ENCODE peak calls at places on chromosomes 12 and 14, in four cellular contexts. F is tibial nerve, L is prostate gland, W is breast epithelium. B is an unnamed sample.

GRCh38 chr14:20530771-20531571 is 25.6 kb downstream of the RNASE10 start:
- DNase-seq in L (peak), W (no peak), F (peak), B (peak)

GRCh38 chr12:64610660-64611429 is 550 bp downstream of the RASSF3 start:
- DNase-seq in F (no peak), W (no peak), L (peak), B (no peak)

GRCh38 chr14:69501362-69501964 is 16.9 kb downstream of the PLEKHD1 start:
- DNase-seq in W (no peak), F (no peak), L (peak), B (no peak)

GRCh38 chr12:114636723-114637480 is 47.1 kb downstream of the TBX3 start:
- DNase-seq in W (no peak), F (no peak), L (peak), B (no peak)

GRCh38 chr12:61282790-61283575 is 977.2 kb upstream of the USP15 start:
- DNase-seq in W (no peak), L (no peak), F (no peak), B (no peak)

GRCh38 chr12:92971869-92972524 is 42.9 kb upstream of the EEA1 start:
- DNase-seq in L (no peak), W (no peak), F (no peak), B (no peak)

GRCh38 chr12:111444706-111445310 is 39.1 kb downstream of the SH2B3 start:
- DNase-seq in W (no peak), F (no peak), L (no peak), B (peak)

GRCh38 chr12:3753549-3754284 is 808 bp upstream of the CRACR2A start:
- DNase-seq in L (no peak), F (no peak), W (no peak), B (peak)

GRCh38 chr14:105093426-105094192 is 28.4 kb upstream of the GPR132 start:
- DNase-seq in W (peak), F (no peak), L (peak), B (no peak)

GRCh38 chr12:52059582-52060497 is 8.6 kb downstream of the NR4A1 start:
- DNase-seq in L (no peak), F (no peak), W (no peak), B (peak)

GRCh38 chr12:26058818-26059217 is 66.0 kb downstream of the BHLHE41 start:
- DNase-seq in W (no peak), L (no peak), F (no peak), B (no peak)

GRCh38 chr14:20435454-20436362 is at the start of gene KLHL33:
- DNase-seq in F (no peak), L (no peak), W (no peak), B (no peak)

GRCh38 chr14:80419339-80419738 is 208.0 kb upstream of the DIO2 start:
- DNase-seq in F (no peak), W (no peak), L (peak), B (no peak)

GRCh38 chr12:95736631-95737030 is 53.9 kb downstream of the NTN4 start:
- DNase-seq in F (no peak), L (no peak), W (no peak), B (no peak)

GRCh38 chr12:47102845-47103666 is 23.3 kb upstream of the AMIGO2 start:
- DNase-seq in L (no peak), F (no peak), W (no peak), B (no peak)

GRCh38 chr12:101474248-101474647 is 888 bp upstream of the SPIC start:
- DNase-seq in F (no peak), W (no peak), L (no peak), B (no peak)

GRCh38 chr12:51827925-51828818 is 20.3 kb downstream of the FIGNL2 start:
- DNase-seq in L (no peak), F (no peak), W (no peak), B (no peak)

GRCh38 chr14:57352771-57353170 is 37.6 kb upstream of the NAA30 start:
- DNase-seq in L (no peak), F (no peak), W (no peak), B (no peak)

GRCh38 chr12:47858511-47859266 is 39.0 kb upstream of the HDAC7 start:
- DNase-seq in F (no peak), W (no peak), L (no peak), B (no peak)

GRCh38 chr12:124497658-124498057 is 69.8 kb downstream of the NCOR2 start:
- DNase-seq in W (no peak), L (no peak), F (peak), B (no peak)

GRCh38 chr14:74737753-74738325 is 24.9 kb downstream of the FCF1 start:
- DNase-seq in F (no peak), W (no peak), L (no peak), B (no peak)

GRCh38 chr14:104335611-104336010 is 197.2 kb downstream of the KIF26A start:
- DNase-seq in L (no peak), F (no peak), W (peak), B (no peak)

GRCh38 chr12:12784911-12785814 is at the start of gene APOLD1:
- DNase-seq in L (no peak), W (no peak), F (no peak), B (peak)

GRCh38 chr14:52706286-52706685 is 714 bp upstream of the PSMC6 start:
- DNase-seq in F (no peak), W (no peak), L (no peak), B (no peak)

GRCh38 chr12:27201169-27201568 is 42.9 kb upstream of the STK38L start:
- DNase-seq in L (no peak), F (no peak), W (no peak), B (no peak)

GRCh38 chr12:64610092-64610659 is at the start of gene RASSF3:
- DNase-seq in W (no peak), L (peak), F (peak), B (no peak)

GRCh38 chr12:102888511-102888910 is 28.5 kb downstream of the PAH start:
- DNase-seq in F (no peak), L (no peak), W (no peak), B (no peak)

GRCh38 chr12:124466200-124467128 is 100.9 kb downstream of the NCOR2 start:
- DNase-seq in W (no peak), L (no peak), F (no peak), B (no peak)

GRCh38 chr14:21712039-21712438 is 38.4 kb upstream of the OR4E1 start:
- DNase-seq in L (no peak), W (no peak), F (no peak), B (no peak)
- TF ChIP-seq CTCF in L (no peak), W (no peak), F (no peak), B (no peak)

GRCh38 chr12:120265483-120266179 is at the start of gene PXN:
- DNase-seq in F (peak), W (peak), L (peak), B (no peak)
- TF ChIP-seq POLR2A in F (peak), W (peak), L (peak), B (peak)

GRCh38 chr12:120586216-120586615 is 5.0 kb upstream of the POP5 start:
- DNase-seq in F (no peak), L (no peak), W (no peak), B (no peak)

GRCh38 chr12:120583478-120584030 is 2.4 kb upstream of the POP5 start:
- DNase-seq in W (peak), F (peak), L (peak), B (no peak)

GRCh38 chr12:120581998-120582397 is 796 bp upstream of the POP5 start:
- DNase-seq in F (no peak), W (no peak), L (no peak), B (no peak)

GRCh38 chr12:120586860-120587259 is 5.7 kb upstream of the POP5 start:
- DNase-seq in L (no peak), W (no peak), F (no peak), B (no peak)

GRCh38 chr12:120584343-120585149 is 3.3 kb upstream of the POP5 start:
- DNase-seq in F (peak), W (peak), L (peak), B (no peak)
- H3K4me3 ChIP-seq in F (peak), W (peak), L (peak), B (peak)

GRCh38 chr12:53996188-53996885 is 3.6 kb upstream of the HOXC9 start:
- DNase-seq in F (no peak), L (no peak), W (no peak), B (no peak)
- TF ChIP-seq CTCF in F (no peak), L (no peak), W (no peak), B (no peak)

GRCh38 chr12:132605055-132605441 is 5.3 kb downstream of the LRCOL1 start:
- DNase-seq in W (no peak), L (no peak), F (no peak), B (no peak)
- TF ChIP-seq POLR2A in W (no peak), L (no peak), F (no peak), B (no peak)

GRCh38 chr12:32135967-32136366 is 29.3 kb downstream of the BICD1 start:
- DNase-seq in W (no peak), F (no peak), L (no peak), B (no peak)

GRCh38 chr12:32134144-32134888 is 27.7 kb downstream of the BICD1 start:
- DNase-seq in F (no peak), L (no peak), W (no peak), B (no peak)

GRCh38 chr12:32140867-32141266 is 34.2 kb downstream of the BICD1 start:
- DNase-seq in F (no peak), W (no peak), L (no peak), B (no peak)

GRCh38 chr12:32136404-32136803 is 29.8 kb downstream of the BICD1 start:
- DNase-seq in W (no peak), L (no peak), F (no peak), B (no peak)

DNA sequence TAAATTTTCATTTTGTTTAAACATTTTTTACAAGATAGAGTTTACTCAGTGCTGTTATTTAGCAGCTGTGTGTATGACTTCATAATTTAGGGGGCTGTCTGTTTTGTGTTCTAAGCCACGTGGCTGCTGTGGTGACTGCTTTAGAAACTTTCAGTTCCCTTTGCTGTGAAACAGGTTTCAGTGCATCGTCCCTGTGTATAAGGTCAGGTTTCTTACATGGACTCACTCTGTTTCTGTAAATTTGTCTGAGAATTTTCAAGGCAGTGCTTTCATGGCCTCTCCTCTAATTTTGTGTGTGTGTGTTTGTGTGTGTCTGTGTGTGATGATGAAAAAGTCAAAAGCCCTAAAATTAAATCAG is 32.4 kb downstream of the BICD1 start:
- DNase-seq in W (no peak), F (no peak), L (no peak), B (no peak)
- H3K4me3 ChIP-seq in W (peak), F (no peak), L (no peak), B (peak)

B was measured in vagina.